ENCODE peak calls at places on chromosomes 4 and X, in seven cellular contexts. One of them, this sample, is unnamed.

GRCh38 chrX:22025751-22026150 is 6.4 kb upstream of the PHEX start:
- DNase-seq in tibial artery: no peak
- DNase-seq in thyroid gland: no peak
- DNase-seq in Kasumi-1: no peak
- DNase-seq in activated T-cell treated with anti-CD3 and anti-CD28 coated beads for 1 hour: no peak
- DNase-seq in HT-29: no peak
- DNase-seq in CD4-positive, alpha-beta memory T cell: no peak
- DNase-seq in this sample: no peak

GRCh38 chr4:24778427-24779225 is 16.7 kb upstream of the SOD3 start:
- DNase-seq in tibial artery: peak; percentile 74
- DNase-seq in thyroid gland: no peak
- DNase-seq in Kasumi-1: no peak
- DNase-seq in activated T-cell treated with anti-CD3 and anti-CD28 coated beads for 1 hour: no peak
- DNase-seq in HT-29: no peak
- DNase-seq in CD4-positive, alpha-beta memory T cell: no peak
- DNase-seq in this sample: no peak

GRCh38 chr4:32986236-32986635 is 2266.1 kb downstream of the PCDH7 start:
- DNase-seq in tibial artery: no peak
- DNase-seq in thyroid gland: no peak
- DNase-seq in Kasumi-1: no peak
- DNase-seq in activated T-cell treated with anti-CD3 and anti-CD28 coated beads for 1 hour: no peak
- DNase-seq in HT-29: no peak
- DNase-seq in CD4-positive, alpha-beta memory T cell: no peak
- DNase-seq in this sample: no peak

GRCh38 chr4:53459548-53459947 is 82.1 kb downstream of the FIP1L1 start:
- DNase-seq in tibial artery: no peak
- DNase-seq in thyroid gland: no peak
- DNase-seq in Kasumi-1: no peak
- DNase-seq in activated T-cell treated with anti-CD3 and anti-CD28 coated beads for 1 hour: no peak
- DNase-seq in HT-29: peak; percentile 43
- DNase-seq in CD4-positive, alpha-beta memory T cell: no peak
- DNase-seq in this sample: no peak

GRCh38 chrX:106007815-106008214 is 30.7 kb downstream of the SERPINA7 start:
- DNase-seq in tibial artery: no peak
- DNase-seq in thyroid gland: no peak
- DNase-seq in Kasumi-1: no peak
- DNase-seq in activated T-cell treated with anti-CD3 and anti-CD28 coated beads for 1 hour: no peak
- DNase-seq in HT-29: no peak
- DNase-seq in CD4-positive, alpha-beta memory T cell: no peak
- DNase-seq in this sample: no peak

GRCh38 chr4:141768954-141769353 is 132.6 kb downstream of the IL15 start:
- DNase-seq in tibial artery: no peak
- DNase-seq in thyroid gland: no peak
- DNase-seq in Kasumi-1: no peak
- DNase-seq in activated T-cell treated with anti-CD3 and anti-CD28 coated beads for 1 hour: no peak
- DNase-seq in HT-29: peak; percentile 24
- DNase-seq in CD4-positive, alpha-beta memory T cell: no peak
- DNase-seq in this sample: no peak

GRCh38 chr4:108849611-108850406 is 87.0 kb upstream of the ETNPPL start:
- DNase-seq in tibial artery: no peak
- DNase-seq in thyroid gland: peak; percentile 36
- DNase-seq in Kasumi-1: peak; percentile 23
- DNase-seq in activated T-cell treated with anti-CD3 and anti-CD28 coated beads for 1 hour: no peak
- DNase-seq in HT-29: no peak
- DNase-seq in CD4-positive, alpha-beta memory T cell: no peak
- DNase-seq in this sample: no peak

GRCh38 chr4:168614316-168615057 is 117.6 kb downstream of the PALLD start:
- DNase-seq in tibial artery: no peak
- DNase-seq in thyroid gland: no peak
- DNase-seq in Kasumi-1: no peak
- DNase-seq in activated T-cell treated with anti-CD3 and anti-CD28 coated beads for 1 hour: no peak
- DNase-seq in HT-29: no peak
- DNase-seq in CD4-positive, alpha-beta memory T cell: no peak
- DNase-seq in this sample: no peak

GRCh38 chrX:120823554-120823953 is 52.1 kb downstream of the CT47B1 start:
- DNase-seq in tibial artery: no peak
- DNase-seq in thyroid gland: no peak
- DNase-seq in Kasumi-1: no peak
- DNase-seq in activated T-cell treated with anti-CD3 and anti-CD28 coated beads for 1 hour: no peak
- DNase-seq in HT-29: no peak
- DNase-seq in CD4-positive, alpha-beta memory T cell: no peak
- DNase-seq in this sample: no peak

GRCh38 chr4:140071806-140072205 is 82.2 kb downstream of the MAML3 start:
- DNase-seq in tibial artery: no peak
- DNase-seq in thyroid gland: no peak
- DNase-seq in Kasumi-1: peak; percentile 78
- DNase-seq in activated T-cell treated with anti-CD3 and anti-CD28 coated beads for 1 hour: peak; percentile 31
- DNase-seq in HT-29: no peak
- DNase-seq in CD4-positive, alpha-beta memory T cell: peak; percentile 81
- DNase-seq in this sample: no peak

GRCh38 chr4:10032625-10033024 is 11.3 kb upstream of the SLC2A9 start:
- DNase-seq in tibial artery: no peak
- DNase-seq in thyroid gland: peak; percentile 41
- DNase-seq in Kasumi-1: no peak
- DNase-seq in activated T-cell treated with anti-CD3 and anti-CD28 coated beads for 1 hour: no peak
- DNase-seq in HT-29: peak; percentile 34
- DNase-seq in CD4-positive, alpha-beta memory T cell: no peak
- DNase-seq in this sample: no peak

GRCh38 chr4:111454961-111455360 is 690.3 kb upstream of the FAM241A start:
- DNase-seq in tibial artery: no peak
- DNase-seq in thyroid gland: no peak
- DNase-seq in Kasumi-1: no peak
- DNase-seq in activated T-cell treated with anti-CD3 and anti-CD28 coated beads for 1 hour: no peak
- DNase-seq in HT-29: no peak
- DNase-seq in CD4-positive, alpha-beta memory T cell: no peak
- DNase-seq in this sample: no peak

GRCh38 chrX:23374291-23374690 is 39.6 kb downstream of the PTCHD1 start:
- DNase-seq in tibial artery: no peak
- DNase-seq in thyroid gland: no peak
- DNase-seq in Kasumi-1: no peak
- DNase-seq in activated T-cell treated with anti-CD3 and anti-CD28 coated beads for 1 hour: no peak
- DNase-seq in HT-29: no peak
- DNase-seq in CD4-positive, alpha-beta memory T cell: no peak
- DNase-seq in this sample: no peak

GRCh38 chr4:168308912-168309311 is 9.6 kb downstream of the DDX60 start:
- DNase-seq in tibial artery: no peak
- DNase-seq in thyroid gland: no peak
- DNase-seq in Kasumi-1: no peak
- DNase-seq in activated T-cell treated with anti-CD3 and anti-CD28 coated beads for 1 hour: no peak
- DNase-seq in HT-29: no peak
- DNase-seq in CD4-positive, alpha-beta memory T cell: no peak
- DNase-seq in this sample: no peak

GRCh38 chr4:72314869-72315268 is 254.2 kb downstream of the ADAMTS3 start:
- DNase-seq in tibial artery: no peak
- DNase-seq in thyroid gland: peak; percentile 57
- DNase-seq in Kasumi-1: no peak
- DNase-seq in activated T-cell treated with anti-CD3 and anti-CD28 coated beads for 1 hour: no peak
- DNase-seq in HT-29: peak; percentile 9
- DNase-seq in CD4-positive, alpha-beta memory T cell: no peak
- DNase-seq in this sample: no peak

GRCh38 chr4:101993002-101993840 is 202.7 kb downstream of the BANK1 start:
- DNase-seq in tibial artery: no peak
- DNase-seq in thyroid gland: no peak
- DNase-seq in Kasumi-1: peak; percentile 52
- DNase-seq in activated T-cell treated with anti-CD3 and anti-CD28 coated beads for 1 hour: no peak
- DNase-seq in HT-29: no peak
- DNase-seq in CD4-positive, alpha-beta memory T cell: no peak
- DNase-seq in this sample: peak; percentile 52

GRCh38 chrX:102154218-102154860 is 1.4 kb downstream of the BEX5 start:
- DNase-seq in tibial artery: no peak
- DNase-seq in thyroid gland: peak; percentile 32
- DNase-seq in Kasumi-1: no peak
- DNase-seq in activated T-cell treated with anti-CD3 and anti-CD28 coated beads for 1 hour: no peak
- DNase-seq in HT-29: no peak
- DNase-seq in CD4-positive, alpha-beta memory T cell: no peak
- DNase-seq in this sample: peak; percentile 43